ENCODE peak calls at places on chromosomes 11 and 22, in eight cellular contexts. One of them, this sample, is unnamed.

GRCh38 chr11:1779806-1780699 is 16.3 kb upstream of the CTSD start:
- DNase-seq in brain microvascular endothelial cell: no peak
- DNase-seq in OCI-M1: no peak
- DNase-seq in sigmoid colon: peak; percentile 39
- DNase-seq in AG20443: no peak
- DNase-seq in fibroblast of lung: no peak
- DNase-seq in SJCRH30: no peak
- DNase-seq in HFFc6: no peak
- DNase-seq in this sample: no peak

GRCh38 chr22:39229075-39229474 is 15.7 kb downstream of the PDGFB start:
- DNase-seq in brain microvascular endothelial cell: no peak
- DNase-seq in OCI-M1: no peak
- DNase-seq in sigmoid colon: no peak
- DNase-seq in AG20443: no peak
- DNase-seq in fibroblast of lung: no peak
- DNase-seq in SJCRH30: no peak
- DNase-seq in HFFc6: no peak
- DNase-seq in this sample: no peak

GRCh38 chr11:17353228-17354021 is 1.8 kb downstream of the NCR3LG1 start:
- DNase-seq in brain microvascular endothelial cell: peak; percentile 70
- DNase-seq in OCI-M1: peak; percentile 91
- DNase-seq in sigmoid colon: peak; percentile 87
- DNase-seq in AG20443: peak; percentile 84
- DNase-seq in fibroblast of lung: peak; percentile 78
- DNase-seq in SJCRH30: peak; percentile 88
- DNase-seq in HFFc6: peak; percentile 73
- DNase-seq in this sample: no peak

GRCh38 chr11:17439316-17439782 is 37.3 kb downstream of the ABCC8 start:
- DNase-seq in brain microvascular endothelial cell: no peak
- DNase-seq in OCI-M1: no peak
- DNase-seq in sigmoid colon: no peak
- DNase-seq in AG20443: no peak
- DNase-seq in fibroblast of lung: no peak
- DNase-seq in SJCRH30: no peak
- DNase-seq in HFFc6: no peak
- DNase-seq in this sample: no peak

GRCh38 chr11:29616611-29617010 is 400.2 kb downstream of the KCNA4 start:
- DNase-seq in brain microvascular endothelial cell: peak; percentile 27
- DNase-seq in OCI-M1: no peak
- DNase-seq in sigmoid colon: no peak
- DNase-seq in AG20443: peak; percentile 24
- DNase-seq in fibroblast of lung: no peak
- DNase-seq in SJCRH30: no peak
- DNase-seq in HFFc6: peak; percentile 5
- DNase-seq in this sample: no peak

GRCh38 chr11:30478923-30479322 is 107.2 kb downstream of the MPPED2 start:
- DNase-seq in brain microvascular endothelial cell: no peak
- DNase-seq in OCI-M1: no peak
- DNase-seq in sigmoid colon: peak; percentile 71
- DNase-seq in AG20443: no peak
- DNase-seq in fibroblast of lung: no peak
- DNase-seq in SJCRH30: no peak
- DNase-seq in HFFc6: no peak
- DNase-seq in this sample: no peak

GRCh38 chr11:102957953-102958352 is 2.4 kb upstream of the MMP13 start:
- DNase-seq in brain microvascular endothelial cell: no peak
- DNase-seq in OCI-M1: no peak
- DNase-seq in sigmoid colon: no peak
- DNase-seq in AG20443: no peak
- DNase-seq in fibroblast of lung: peak; percentile 17
- DNase-seq in SJCRH30: no peak
- DNase-seq in HFFc6: no peak
- DNase-seq in this sample: no peak

GRCh38 chr22:45966320-45966891 is 10.6 kb downstream of the WNT7B start:
- DNase-seq in brain microvascular endothelial cell: no peak
- DNase-seq in OCI-M1: no peak
- DNase-seq in sigmoid colon: no peak
- DNase-seq in AG20443: no peak
- DNase-seq in fibroblast of lung: no peak
- DNase-seq in SJCRH30: peak; percentile 61
- DNase-seq in HFFc6: no peak
- DNase-seq in this sample: no peak

GRCh38 chr11:102240502-102240901 is 76.8 kb upstream of the BIRC3 start:
- DNase-seq in brain microvascular endothelial cell: peak; percentile 57
- DNase-seq in OCI-M1: no peak
- DNase-seq in sigmoid colon: no peak
- DNase-seq in AG20443: peak; percentile 33
- DNase-seq in fibroblast of lung: peak; percentile 51
- DNase-seq in SJCRH30: no peak
- DNase-seq in HFFc6: peak; percentile 56
- DNase-seq in this sample: no peak

GRCh38 chr11:7439921-7440320 is 45.4 kb upstream of the OLFML1 start:
- DNase-seq in brain microvascular endothelial cell: no peak
- DNase-seq in OCI-M1: no peak
- DNase-seq in sigmoid colon: no peak
- DNase-seq in AG20443: no peak
- DNase-seq in fibroblast of lung: no peak
- DNase-seq in SJCRH30: no peak
- DNase-seq in HFFc6: no peak
- DNase-seq in this sample: no peak

GRCh38 chr11:10575999-10576398 is 7.5 kb upstream of the LYVE1 start:
- DNase-seq in brain microvascular endothelial cell: no peak
- DNase-seq in OCI-M1: no peak
- DNase-seq in sigmoid colon: no peak
- DNase-seq in AG20443: no peak
- DNase-seq in fibroblast of lung: no peak
- DNase-seq in SJCRH30: no peak
- DNase-seq in HFFc6: no peak
- DNase-seq in this sample: no peak

GRCh38 chr11:1878134-1879031 is 13.3 kb downstream of the PRR33 start:
- DNase-seq in brain microvascular endothelial cell: no peak
- DNase-seq in OCI-M1: no peak
- DNase-seq in sigmoid colon: peak; percentile 76
- DNase-seq in AG20443: peak; percentile 11
- DNase-seq in fibroblast of lung: no peak
- DNase-seq in SJCRH30: peak; percentile 12
- DNase-seq in HFFc6: no peak
- DNase-seq in this sample: no peak

GRCh38 chr11:65159005-65159404 is 11.0 kb upstream of the SPDYC start:
- DNase-seq in brain microvascular endothelial cell: no peak
- DNase-seq in OCI-M1: no peak
- DNase-seq in sigmoid colon: no peak
- DNase-seq in AG20443: no peak
- DNase-seq in fibroblast of lung: no peak
- DNase-seq in SJCRH30: no peak
- DNase-seq in HFFc6: no peak
- DNase-seq in this sample: no peak

GRCh38 chr22:44839721-44840120 is 87.3 kb downstream of the ARHGAP8 start:
- DNase-seq in brain microvascular endothelial cell: no peak
- DNase-seq in OCI-M1: no peak
- DNase-seq in sigmoid colon: no peak
- DNase-seq in AG20443: no peak
- DNase-seq in fibroblast of lung: no peak
- DNase-seq in SJCRH30: no peak
- DNase-seq in HFFc6: no peak
- DNase-seq in this sample: no peak

GRCh38 chr22:25110846-25111578 is 88.6 kb upstream of the CRYBB3 start:
- DNase-seq in brain microvascular endothelial cell: peak; percentile 80
- DNase-seq in OCI-M1: peak; percentile 94
- DNase-seq in sigmoid colon: peak; percentile 77
- DNase-seq in AG20443: peak; percentile 84
- DNase-seq in fibroblast of lung: peak; percentile 75
- DNase-seq in SJCRH30: peak; percentile 93
- DNase-seq in HFFc6: peak; percentile 65
- DNase-seq in this sample: peak; percentile 12

GRCh38 chr11:64068705-64069400 is 33.1 kb downstream of the FLRT1 start:
- DNase-seq in brain microvascular endothelial cell: no peak
- DNase-seq in OCI-M1: no peak
- DNase-seq in sigmoid colon: no peak
- DNase-seq in AG20443: no peak
- DNase-seq in fibroblast of lung: no peak
- DNase-seq in SJCRH30: no peak
- DNase-seq in HFFc6: no peak
- DNase-seq in this sample: no peak

GRCh38 chr22:45608763-45609180 is 62.9 kb upstream of the ATXN10 start:
- DNase-seq in brain microvascular endothelial cell: peak; percentile 56
- DNase-seq in OCI-M1: no peak
- DNase-seq in sigmoid colon: no peak
- DNase-seq in AG20443: peak; percentile 73
- DNase-seq in fibroblast of lung: peak; percentile 43
- DNase-seq in SJCRH30: peak; percentile 75
- DNase-seq in HFFc6: peak; percentile 85
- DNase-seq in this sample: no peak

GRCh38 chr11:35088676-35089075 is 50.3 kb upstream of the CD44 start:
- DNase-seq in brain microvascular endothelial cell: no peak
- DNase-seq in OCI-M1: no peak
- DNase-seq in sigmoid colon: no peak
- DNase-seq in AG20443: peak; percentile 27
- DNase-seq in fibroblast of lung: no peak
- DNase-seq in SJCRH30: no peak
- DNase-seq in HFFc6: peak; percentile 52
- DNase-seq in this sample: no peak

This sample was measured in AG09319.